ENCODE peak calls at places on chromosomes 12 and 14, in five cellular contexts. X is dorsolateral prefrontal cortex, C is tibial artery, Q is uterus, I is SK-N-MC. U is an unnamed sample.
A peak's percentile ranks its signal among the peaks of the same experiment; 100 is the strongest.

GRCh38 chr14:88380405-88380804 is 5.1 kb upstream of the SPATA7 start:
- DNase-seq in X (no peak), C (no peak), Q (no peak), I (no peak), U (no peak)

GRCh38 chr14:75200451-75200850 is 24.0 kb upstream of the TMED10 start:
- DNase-seq in I (no peak), Q (no peak), C (no peak), X (no peak), U (peak; percentile 100)

GRCh38 chr12:88553941-88554658 is 26.2 kb downstream of the KITLG start:
- DNase-seq in Q (no peak), C (peak; percentile 41), I (no peak), X (no peak), U (peak; percentile 54)

GRCh38 chr12:113244015-113244983 is 23.0 kb downstream of the TPCN1 start:
- DNase-seq in C (peak; percentile 71), Q (peak; percentile 63), X (peak; percentile 94), I (no peak), U (no peak)

GRCh38 chr12:3646561-3647241 is 106.2 kb downstream of the CRACR2A start:
- DNase-seq in I (no peak), X (no peak), C (no peak), Q (no peak), U (no peak)

GRCh38 chr12:63915105-63915830 is 70.8 kb downstream of the SRGAP1 start:
- DNase-seq in X (no peak), C (no peak), Q (no peak), I (peak; percentile 73), U (peak; percentile 60)

GRCh38 chr14:103336191-103336590 is 2.2 kb downstream of the EIF5 start:
- DNase-seq in Q (no peak), C (no peak), I (no peak), X (no peak), U (no peak)

GRCh38 chr12:71945883-71946282 is 7.2 kb downstream of the TPH2 start:
- DNase-seq in Q (no peak), I (no peak), C (no peak), X (no peak), U (no peak)

GRCh38 chr12:115815924-115816323 is 461.6 kb downstream of the MED13L start:
- DNase-seq in Q (no peak), X (no peak), C (no peak), I (no peak), U (no peak)

GRCh38 chr12:42638011-42638410 is 48.5 kb upstream of the PRICKLE1 start:
- DNase-seq in C (no peak), X (no peak), Q (no peak), I (no peak), U (no peak)

GRCh38 chr12:122106891-122107660 is 28.5 kb downstream of the MLXIP start:
- DNase-seq in C (no peak), I (no peak), Q (no peak), X (no peak), U (no peak)

GRCh38 chr12:81167694-81168093 is 89.8 kb downstream of the ACSS3 start:
- DNase-seq in Q (no peak), I (no peak), X (no peak), C (no peak), U (no peak)

GRCh38 chr12:10720974-10721565 is 2.1 kb downstream of the YBX3 start:
- DNase-seq in X (no peak), Q (no peak), I (no peak), C (no peak), U (no peak)

GRCh38 chr12:131826064-131826928 is 1.9 kb upstream of the MMP17 start:
- DNase-seq in C (no peak), I (no peak), Q (no peak), X (no peak), U (no peak)

GRCh38 chr12:54701940-54702592 is 53.9 kb upstream of the DCD start:
- DNase-seq in I (peak; percentile 57), C (no peak), X (no peak), Q (no peak), U (no peak)

GRCh38 chr14:101185081-101185835 is 281.7 kb upstream of the RTL1 start:
- DNase-seq in C (no peak), X (no peak), I (no peak), Q (peak; percentile 5), U (no peak)

GRCh38 chr12:17793854-17794253 is 296.1 kb downstream of the RERGL start:
- DNase-seq in C (no peak), I (no peak), Q (no peak), X (no peak), U (no peak)

GRCh38 chr14:71720978-71721624 is 211.1 kb upstream of the RGS6 start:
- DNase-seq in C (no peak), I (peak; percentile 44), X (no peak), Q (no peak), U (peak; percentile 7)

GRCh38 chr14:74275265-74275841 is 27.4 kb downstream of the ABCD4 start:
- DNase-seq in Q (no peak), X (no peak), I (peak; percentile 86), C (no peak), U (peak; percentile 99)

GRCh38 chr14:24435998-24436354 is 6.2 kb downstream of the KHNYN start:
- DNase-seq in X (no peak), Q (no peak), I (no peak), C (no peak), U (no peak)

GRCh38 chr12:14936224-14936861 is 2.0 kb downstream of the ERP27 start:
- DNase-seq in X (no peak), Q (no peak), C (no peak), I (no peak), U (no peak)

GRCh38 chr12:12683725-12684124 is 12.3 kb downstream of the GPR19 start:
- DNase-seq in Q (no peak), C (no peak), I (no peak), X (peak; percentile 44), U (no peak)

GRCh38 chr14:36976571-36977023 is 195.8 kb downstream of the SLC25A21 start:
- DNase-seq in C (no peak), X (no peak), I (no peak), Q (no peak), U (peak; percentile 76)

GRCh38 chr12:25929096-25929637 is 29.3 kb upstream of the RASSF8 start:
- DNase-seq in C (no peak), I (no peak), Q (no peak), X (no peak), U (no peak)

GRCh38 chr12:3589745-3590144 is 98.7 kb downstream of the PRMT8 start:
- DNase-seq in C (no peak), I (no peak), Q (no peak), X (no peak), U (no peak)

GRCh38 chr12:111201036-111201435 is 167.9 kb downstream of the PHETA1 start:
- DNase-seq in I (no peak), C (no peak), Q (no peak), X (no peak), U (no peak)

GRCh38 chr12:49651855-49652254 is 28.5 kb downstream of the PRPF40B start:
- DNase-seq in C (no peak), X (peak; percentile 19), I (no peak), Q (no peak), U (no peak)

GRCh38 chr12:69324797-69325466 is 23.2 kb upstream of the LYZ start:
- DNase-seq in I (no peak), X (no peak), C (no peak), Q (no peak), U (no peak)

GRCh38 chr14:76348898-76349297 is 27.0 kb upstream of the ESRRB start:
- DNase-seq in C (peak; percentile 25), I (no peak), Q (peak; percentile 22), X (no peak), U (no peak)

GRCh38 chr14:76352639-76353281 is 23.2 kb upstream of the ESRRB start:
- DNase-seq in C (no peak), I (no peak), X (peak; percentile 20), Q (peak; percentile 44), U (no peak)

GRCh38 chr14:76351941-76352340 is 24.0 kb upstream of the ESRRB start:
- DNase-seq in Q (no peak), C (no peak), X (no peak), I (no peak), U (no peak)

GRCh38 chr14:76350671-76351070 is 25.3 kb upstream of the ESRRB start:
- DNase-seq in C (no peak), I (no peak), X (no peak), Q (no peak), U (no peak)

GRCh38 chr14:76349993-76350392 is 25.9 kb upstream of the ESRRB start:
- DNase-seq in C (no peak), Q (no peak), I (no peak), X (no peak), U (no peak)
- H3K27ac ChIP-seq in C (no peak overlapping the region), Q (no peak overlapping the region), I (no peak overlapping the region), X (no peak overlapping the region), U (no peak overlapping the region)

DNA sequence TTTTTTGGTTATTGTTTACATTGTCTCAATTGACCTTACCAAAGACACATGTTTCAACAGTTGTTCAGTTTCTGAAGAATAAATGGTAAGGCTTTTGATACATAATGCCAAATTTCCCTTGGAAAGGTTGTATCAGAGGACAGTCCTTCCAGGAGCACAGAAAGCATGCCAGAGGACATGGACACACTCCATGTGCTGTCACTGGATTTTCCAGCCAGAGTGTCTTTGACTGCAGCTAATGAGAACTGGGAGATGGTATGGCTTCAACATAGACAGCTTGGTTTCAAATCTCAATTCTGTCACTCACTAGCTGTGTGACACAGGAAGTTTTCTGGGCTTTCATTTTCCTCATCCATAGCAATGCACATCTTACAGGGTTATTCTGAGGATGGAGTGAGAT is 20.6 kb downstream of the NTS start:
- DNase-seq in Q (no peak), I (no peak), X (no peak), C (no peak), U (no peak)
- H3K27ac ChIP-seq in Q (no peak overlapping the region), I (no peak overlapping the region), X (no peak overlapping the region), C (no peak overlapping the region), U (no peak overlapping the region)

DNA sequence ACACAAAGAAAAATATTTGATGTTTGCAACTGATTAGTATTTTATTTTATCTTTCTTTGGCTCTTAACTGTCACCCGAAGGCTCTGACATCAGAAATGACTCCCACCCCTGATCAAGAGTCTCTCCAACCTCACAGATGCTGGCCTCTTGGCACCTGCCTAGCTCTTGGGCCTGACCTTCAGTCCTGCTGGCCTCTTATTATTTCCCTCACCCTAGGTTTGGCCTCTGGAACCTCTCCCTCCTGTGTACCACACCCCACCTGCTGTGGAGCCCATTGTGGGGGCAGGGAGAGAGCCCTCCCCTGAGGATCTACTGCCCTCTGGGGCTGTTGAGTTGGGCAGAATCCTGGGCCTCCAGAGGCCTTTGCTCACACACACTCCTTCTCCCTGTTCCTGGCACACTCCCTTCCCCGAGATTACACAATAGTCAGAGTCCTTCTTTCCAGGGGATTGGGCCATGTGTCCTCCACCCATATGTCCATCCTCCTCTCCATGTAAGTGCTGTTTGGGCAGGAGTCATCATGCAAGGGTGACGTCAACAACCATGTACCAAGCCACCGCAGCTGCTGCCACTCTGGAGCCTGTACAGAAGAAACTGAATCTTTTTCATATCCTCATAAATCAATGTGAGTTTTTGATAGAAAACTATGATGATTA is 124.3 kb downstream of the RASSF9 start:
- DNase-seq in C (peak; percentile 81), I (no peak), Q (peak; percentile 36), X (no peak), U (no peak)
- H3K27ac ChIP-seq in C (peak overlapping the region; percentile 75), I (peak overlapping the region; percentile 43), Q (peak overlapping the region; percentile 12), X (no peak overlapping the region), U (no peak overlapping the region)

DNA sequence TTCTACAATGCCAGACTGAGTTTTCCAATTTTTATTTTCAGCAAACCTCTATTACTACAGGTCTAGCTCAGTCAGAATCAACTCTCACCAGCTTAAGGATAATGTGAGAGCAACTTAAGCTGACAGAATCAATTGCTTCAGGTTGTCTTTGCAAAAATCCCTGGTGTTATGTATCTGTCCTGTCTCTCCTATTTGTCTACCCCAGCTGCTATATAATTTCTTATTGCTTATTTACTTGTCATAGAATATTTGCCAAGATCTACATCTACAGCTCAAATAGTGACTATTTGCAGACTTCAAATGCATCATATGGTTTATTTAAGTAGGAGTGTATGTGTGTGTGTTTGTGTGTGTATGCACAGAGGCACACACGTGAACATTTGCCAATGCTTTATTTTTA is 54.1 kb downstream of the FOXG1 start:
- DNase-seq in Q (no peak), I (no peak), X (no peak), C (no peak), U (no peak)
- H3K27ac ChIP-seq in Q (no peak overlapping the region), I (no peak overlapping the region), X (no peak overlapping the region), C (no peak overlapping the region), U (no peak overlapping the region)

U was measured in PC-9.